ENCODE peak calls at places on chromosomes 1 and 21, in four cellular contexts. F, W, Y and U are unnamed samples.

GRCh38 chr1:108063703-108064102 is 98.7 kb upstream of the VAV3 start:
- DNase-seq in F (no peak), W (no peak), Y (no peak), U (no peak)

GRCh38 chr1:201460783-201461182 is 8.2 kb downstream of the PHLDA3 start:
- DNase-seq in W (no peak), F (peak), Y (no peak), U (no peak)

GRCh38 chr1:22739648-22740385 is 29.2 kb downstream of the EPHB2 start:
- DNase-seq in F (peak), Y (peak), W (peak), U (no peak)

GRCh38 chr1:44819594-44820327 is 11.4 kb downstream of the BTBD19 start:
- DNase-seq in Y (peak), W (peak), F (peak), U (no peak)

GRCh38 chr1:221782461-221782860 is 40.6 kb upstream of the DUSP10 start:
- DNase-seq in F (no peak), Y (no peak), W (peak), U (no peak)

GRCh38 chr1:7234471-7234755 is 449.2 kb downstream of the CAMTA1 start:
- DNase-seq in W (no peak), Y (no peak), F (no peak), U (no peak)

GRCh38 chr1:93028542-93028941 is 50.5 kb upstream of the MTF2 start:
- DNase-seq in W (no peak), Y (no peak), F (no peak), U (no peak)

GRCh38 chr1:170309389-170310013 is 163.7 kb downstream of the NTMT2 start:
- DNase-seq in W (no peak), Y (peak), F (peak), U (no peak)

GRCh38 chr1:168498159-168498609 is 45.6 kb downstream of the XCL2 start:
- DNase-seq in W (no peak), Y (no peak), F (no peak), U (no peak)

GRCh38 chr1:153956997-153957715 is 1.3 kb downstream of the CRTC2 start:
- DNase-seq in F (no peak), Y (no peak), W (no peak), U (no peak)

GRCh38 chr1:59445040-59445439 is 148.1 kb downstream of the FGGY start:
- DNase-seq in W (no peak), F (no peak), Y (no peak), U (peak)

GRCh38 chr1:156711011-156711817 is 5.8 kb upstream of the CRABP2 start:
- DNase-seq in W (no peak), Y (no peak), F (no peak), U (no peak)

GRCh38 chr1:56920551-56920950 is 45.3 kb downstream of the C8B start:
- DNase-seq in Y (no peak), W (no peak), F (no peak), U (no peak)

GRCh38 chr1:40339420-40340323 is 22.6 kb upstream of the COL9A2 start:
- DNase-seq in Y (no peak), W (no peak), F (no peak), U (no peak)

GRCh38 chr1:225813250-225813964 is 3.5 kb downstream of the EPHX1 start:
- DNase-seq in F (no peak), W (peak), Y (no peak), U (no peak)

GRCh38 chr21:33901421-33902288 is 13.9 kb downstream of the ATP5PO start:
- DNase-seq in F (peak), Y (no peak), W (peak), U (no peak)

GRCh38 chr1:20678599-20678998 is 17.4 kb upstream of the DDOST start:
- DNase-seq in F (no peak), W (no peak), Y (no peak), U (no peak)

GRCh38 chr1:230868736-230869385 is 540 bp upstream of the C1orf198 start:
- DNase-seq in W (peak), F (no peak), Y (no peak), U (no peak)

GRCh38 chr1:219805191-219805590 is 123.2 kb downstream of the SLC30A10 start:
- DNase-seq in W (no peak), F (no peak), Y (no peak), U (no peak)

GRCh38 chr1:22575532-22576147 is 12.4 kb downstream of the EPHA8 start:
- DNase-seq in W (no peak), Y (no peak), F (no peak), U (no peak)

GRCh38 chr1:54679055-54679643 is 36.5 kb upstream of the TTC4 start:
- DNase-seq in F (no peak), Y (no peak), W (no peak), U (no peak)

GRCh38 chr1:25952851-25953401 is 44.9 kb downstream of the PAFAH2 start:
- DNase-seq in W (no peak), Y (no peak), F (no peak), U (no peak)

GRCh38 chr1:235136111-235136510 is 7.5 kb upstream of the TOMM20 start:
- DNase-seq in Y (no peak), F (no peak), W (no peak), U (no peak)

GRCh38 chr1:17653728-17654351 is 101.3 kb upstream of the ACTL8 start:
- DNase-seq in Y (no peak), F (peak), W (peak), U (no peak)

GRCh38 chr1:91948501-91949355 is 473 bp upstream of the BRDT start:
- DNase-seq in W (no peak), F (no peak), Y (no peak), U (no peak)

GRCh38 chr1:8134546-8135235 is 108.6 kb upstream of the ERRFI1 start:
- DNase-seq in W (no peak), F (no peak), Y (no peak), U (no peak)

GRCh38 chr1:235502601-235503332 is 1.5 kb downstream of the B3GALNT2 start:
- DNase-seq in W (peak), F (no peak), Y (no peak), U (no peak)

GRCh38 chr1:230084408-230085177 is 17.6 kb downstream of the GALNT2 start:
- DNase-seq in Y (peak), W (peak), F (peak), U (peak)

GRCh38 chr1:198778049-198778448 is 139.2 kb downstream of the PTPRC start:
- DNase-seq in W (no peak), F (no peak), Y (no peak), U (no peak)